ENCODE peak calls at places on chromosome 10, in ten cellular contexts. L is mammary epithelial cell; S is CD4-positive, alpha-beta memory T cell; F is cardiac muscle cell; J is heart left ventricle; D is stomach; T is mesendoderm; N is CD8-positive, alpha-beta T cell; V is mucosa of descending colon; Q is heart right ventricle. M is an unnamed sample.

GRCh38 chr10:89978081-89978480 is 276.7 kb downstream of the KIF20B start:
- DNase-seq in N (no peak), D (no peak), F (no peak), V (no peak), S (no peak), Q (no peak), J (no peak), L (no peak), T (no peak), M (no peak)

GRCh38 chr10:68666280-68666760 is 54.7 kb upstream of the CCAR1 start:
- DNase-seq in S (no peak), Q (no peak), V (no peak), F (peak; percentile 86), D (no peak), J (no peak), N (no peak), T (no peak), L (peak; percentile 86), M (no peak)

GRCh38 chr10:48838830-48839229 is 100.8 kb downstream of the LRRC18 start:
- DNase-seq in V (no peak), D (no peak), S (no peak), J (no peak), N (no peak), T (peak; percentile 4), Q (no peak), F (no peak), L (no peak), M (no peak)

GRCh38 chr10:68787813-68788212 is 39.5 kb upstream of the STOX1 start:
- DNase-seq in J (no peak), N (no peak), F (no peak), D (no peak), T (no peak), Q (no peak), L (no peak), V (no peak), S (no peak), M (no peak)

GRCh38 chr10:282294-283139 is 147.3 kb downstream of the ZMYND11 start:
- DNase-seq in S (no peak), V (no peak), J (no peak), L (peak; percentile 56), Q (no peak), T (no peak), F (peak; percentile 11), N (no peak), D (no peak), M (no peak)

GRCh38 chr10:26292058-26292457 is 75.5 kb downstream of the GAD2 start:
- DNase-seq in J (no peak), D (no peak), N (no peak), L (no peak), T (no peak), S (no peak), V (no peak), F (no peak), Q (no peak), M (no peak)

GRCh38 chr10:131316321-131317075 is 5.0 kb upstream of the TCERG1L start:
- DNase-seq in J (no peak), V (no peak), Q (no peak), S (no peak), L (no peak), F (no peak), N (no peak), D (no peak), T (no peak), M (no peak)

GRCh38 chr10:113240736-113241135 is 290.7 kb downstream of the TCF7L2 start:
- DNase-seq in F (no peak), V (no peak), S (no peak), J (no peak), T (no peak), Q (no peak), D (no peak), L (no peak), N (no peak), M (no peak)

GRCh38 chr10:113058175-113058961 is 108.3 kb downstream of the TCF7L2 start:
- DNase-seq in S (no peak), F (peak; percentile 93), N (no peak), T (peak; percentile 87), L (peak; percentile 44), Q (no peak), D (no peak), J (no peak), V (no peak), M (no peak)

GRCh38 chr10:132521041-132521465 is 16.5 kb upstream of the INPP5A start:
- DNase-seq in D (no peak), S (no peak), F (no peak), J (peak; percentile 23), T (no peak), N (no peak), V (no peak), Q (peak; percentile 5), L (no peak), M (peak; percentile 35)

GRCh38 chr10:72729528-72729927 is 37.6 kb downstream of the MCU start:
- DNase-seq in T (no peak), L (no peak), D (no peak), F (peak; percentile 41), V (no peak), N (no peak), S (no peak), J (no peak), Q (no peak), M (no peak)

GRCh38 chr10:56469482-56469881 is 108.4 kb upstream of the ZWINT start:
- DNase-seq in T (peak; percentile 1), D (no peak), N (no peak), L (no peak), V (no peak), Q (no peak), S (no peak), J (no peak), F (no peak), M (no peak)

GRCh38 chr10:8473205-8473604 is 418.7 kb downstream of the GATA3 start:
- DNase-seq in T (no peak), Q (no peak), S (peak; percentile 46), N (no peak), L (no peak), V (no peak), J (no peak), D (no peak), F (peak; percentile 43), M (no peak)

GRCh38 chr10:72316748-72317435 is 37.8 kb downstream of the DNAJB12 start:
- DNase-seq in J (peak; percentile 77), D (peak; percentile 78), L (no peak), Q (peak; percentile 77), F (no peak), T (no peak), N (peak; percentile 58), S (peak; percentile 59), V (peak; percentile 84), M (peak; percentile 87)

GRCh38 chr10:27390681-27391080 is 113.4 kb upstream of the RAB18 start:
- DNase-seq in F (no peak), S (no peak), J (no peak), Q (no peak), L (peak; percentile 90), D (no peak), T (no peak), N (no peak), V (no peak), M (no peak)

DNA sequence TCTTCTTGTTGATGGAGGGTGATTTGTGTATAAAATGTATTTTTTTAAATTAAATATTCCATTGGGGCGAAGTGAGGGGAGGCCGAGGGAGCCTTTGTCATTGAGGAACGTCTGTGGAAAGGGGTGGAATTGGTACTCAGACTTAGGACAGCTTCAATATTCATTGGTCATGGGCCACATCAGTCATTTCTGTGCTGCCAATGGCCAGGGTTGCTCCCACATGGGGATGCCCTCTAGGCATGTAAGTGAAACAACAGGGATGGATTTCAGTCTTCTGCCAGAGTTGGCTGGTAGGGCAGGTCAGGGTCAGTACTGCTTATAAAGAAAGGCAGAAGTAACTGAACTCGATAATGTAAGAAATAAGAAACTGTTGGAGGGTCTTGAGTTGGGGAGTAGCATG is 47.2 kb downstream of the NEURL1 start:
- DNase-seq in J (no peak), F (no peak), T (peak; percentile 70), D (peak; percentile 11), N (no peak), L (peak; percentile 30), Q (no peak), V (no peak), S (no peak), M (no peak)
- H3K4me1 ChIP-seq in J (no peaks in the 10 kb centered on the region), F (peaks cover 7% of the 10 kb centered on the region), T (no peaks in the 10 kb centered on the region), D (peaks cover 23% of the 10 kb centered on the region), N (peaks cover 12% of the 10 kb centered on the region), L (peaks cover 6% of the 10 kb centered on the region), Q (peaks cover 15% of the 10 kb centered on the region), V (peaks cover 20% of the 10 kb centered on the region), S (peaks cover 9% of the 10 kb centered on the region), M (no peaks in the 10 kb centered on the region)

DNA sequence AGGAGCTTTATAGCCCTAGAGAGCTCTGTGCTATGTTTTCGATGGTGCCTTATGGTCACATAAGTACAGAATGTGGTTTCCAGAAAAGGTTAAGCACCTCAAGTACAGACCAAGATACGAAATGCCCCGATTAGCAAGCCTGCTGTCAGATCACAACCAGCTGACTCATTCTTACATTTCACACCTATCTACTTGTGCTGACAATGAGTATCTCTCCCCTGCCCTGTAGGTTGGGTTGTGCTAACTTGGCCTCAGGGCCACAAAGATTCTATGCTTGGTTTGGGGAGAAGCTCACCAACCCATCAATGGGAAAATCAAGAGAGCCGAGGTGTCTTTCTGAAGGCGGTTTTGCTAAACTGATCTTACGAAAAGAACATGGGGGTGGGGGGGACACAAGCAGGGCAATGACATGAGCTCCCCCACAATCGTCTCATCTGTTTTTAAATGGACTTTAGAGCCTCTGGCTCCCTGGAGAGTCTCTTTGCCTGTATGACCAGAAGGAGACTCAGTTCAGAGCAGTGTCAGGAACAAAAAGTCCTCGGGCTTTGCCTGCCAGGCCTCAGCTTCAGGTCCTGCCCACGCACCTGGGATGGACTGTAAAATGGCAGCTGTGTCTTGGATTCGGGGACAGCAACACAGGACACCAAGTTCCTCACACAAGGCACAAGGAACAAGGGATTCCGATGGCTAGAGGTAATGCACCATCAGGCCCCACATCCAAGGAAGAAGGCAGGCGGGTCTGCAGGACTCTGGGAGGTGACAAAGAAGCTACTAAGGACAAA is 55.1 kb downstream of the FAM53B start:
- DNase-seq in D (no peak), V (no peak), L (peak; percentile 70), N (peak; percentile 45), J (no peak), F (no peak), S (peak; percentile 50), Q (no peak), T (peak; percentile 86), M (no peak)
- H3K4me1 ChIP-seq in D (peaks cover 44% of the 10 kb centered on the region), V (no peaks in the 10 kb centered on the region), L (peaks cover 15% of the 10 kb centered on the region), N (peaks cover 72% of the 10 kb centered on the region), J (peaks cover 45% of the 10 kb centered on the region), F (peaks cover 46% of the 10 kb centered on the region), S (peaks cover 95% of the 10 kb centered on the region), Q (peaks cover 100% of the 10 kb centered on the region), T (peaks cover 11% of the 10 kb centered on the region), M (peaks cover 16% of the 10 kb centered on the region)

GRCh38 chr10:61967298-61967697 is 65.8 kb downstream of the ARID5B start:
- DNase-seq in T (no peak), F (no peak), L (no peak), N (no peak), Q (no peak), J (no peak), S (no peak), D (no peak), V (no peak), M (no peak)
- H3K4me1 ChIP-seq in T (no peaks in the 10 kb centered on the region), F (peaks cover 5% of the 10 kb centered on the region), L (no peaks in the 10 kb centered on the region), N (no peaks in the 10 kb centered on the region), Q (peaks cover 55% of the 10 kb centered on the region), J (no peaks in the 10 kb centered on the region), S (peaks cover 54% of the 10 kb centered on the region), D (peaks cover 12% of the 10 kb centered on the region), V (peaks cover 20% of the 10 kb centered on the region), M (peaks cover 10% of the 10 kb centered on the region)

GRCh38 chr10:110215751-110216150 is 8.3 kb downstream of the MXI1 start:
- DNase-seq in F (no peak), Q (no peak), V (no peak), T (peak; percentile 47), S (no peak), D (no peak), L (no peak), J (no peak), N (no peak), M (no peak)
- H3K4me1 ChIP-seq in F (peaks cover 23% of the 10 kb centered on the region), Q (peaks cover 89% of the 10 kb centered on the region), V (peaks cover 34% of the 10 kb centered on the region), T (peaks cover 3% of the 10 kb centered on the region), S (peaks cover 49% of the 10 kb centered on the region), D (peaks cover 55% of the 10 kb centered on the region), L (peaks cover 11% of the 10 kb centered on the region), J (peaks cover 40% of the 10 kb centered on the region), N (peaks cover 15% of the 10 kb centered on the region), M (no peaks in the 10 kb centered on the region)